ENCODE peak calls at places on chromosomes 11 and 22, in six cellular contexts. H is germinal center, F is heart left ventricle, W is left ventricle myocardium inferior, N is HFF-Myc, D is H54. K is an unnamed sample.

GRCh38 chr22:20283674-20284066 is 15.6 kb upstream of the RTN4R start:
- DNase-seq in N (no peak), F (no peak), H (no peak), D (no peak), W (no peak), K (no peak)

GRCh38 chr22:37904572-37905533 is 1.2 kb upstream of the MICALL1 start:
- DNase-seq in D (peak; percentile 83), H (no peak), F (peak; percentile 41), N (peak; percentile 85), W (peak; percentile 29), K (peak; percentile 27)

GRCh38 chr11:59802639-59803176 is 7.9 kb downstream of the MRPL16 start:
- DNase-seq in N (no peak), D (no peak), W (no peak), F (no peak), H (peak; percentile 36), K (peak; percentile 83)

GRCh38 chr11:132501356-132501755 is 1030.9 kb downstream of the OPCML start:
- DNase-seq in D (no peak), N (no peak), W (no peak), F (no peak), H (no peak), K (no peak)

GRCh38 chr11:126049159-126049558 is 13.5 kb downstream of the CDON start:
- DNase-seq in F (no peak), H (no peak), W (no peak), N (no peak), D (no peak), K (no peak)

GRCh38 chr11:112784323-112785073 is 176.7 kb upstream of the NCAM1 start:
- DNase-seq in F (peak; percentile 91), N (no peak), H (no peak), W (peak; percentile 79), D (no peak), K (no peak)

GRCh38 chr22:47563406-47564157 is 801.1 kb downstream of the TBC1D22A start:
- DNase-seq in F (no peak), D (no peak), W (no peak), H (no peak), N (no peak), K (no peak)

GRCh38 chr11:47899801-47900200 is 51.7 kb upstream of the NUP160 start:
- DNase-seq in H (peak; percentile 81), W (no peak), F (no peak), N (no peak), D (no peak), K (peak; percentile 87)

GRCh38 chr22:44623771-44624510 is 78.1 kb upstream of the PRR5 start:
- DNase-seq in W (no peak), D (peak; percentile 22), N (no peak), F (no peak), H (no peak), K (peak; percentile 61)

GRCh38 chr11:19474954-19475811 is 234.4 kb upstream of the E2F8 start:
- DNase-seq in F (no peak), W (no peak), D (no peak), N (no peak), H (no peak), K (peak; percentile 46)

GRCh38 chr11:46906596-46906995 is 11.8 kb downstream of the LRP4 start:
- DNase-seq in H (no peak), D (no peak), N (no peak), F (no peak), W (no peak), K (no peak)

GRCh38 chr11:102420547-102420946 is 32.0 kb downstream of the TMEM123 start:
- DNase-seq in N (no peak), H (no peak), F (no peak), W (no peak), D (no peak), K (no peak)

GRCh38 chr11:66207816-66208215 is 60.6 kb upstream of the RAB1B start:
- DNase-seq in D (no peak), F (no peak), W (no peak), H (no peak), N (no peak), K (no peak)

GRCh38 chr11:61509058-61510029 is 795 bp downstream of the LRRC10B start:
- DNase-seq in H (peak; percentile 85), N (peak; percentile 33), D (no peak), W (peak; percentile 62), F (peak; percentile 80), K (peak; percentile 88)

GRCh38 chr22:47040486-47041145 is 278.2 kb downstream of the TBC1D22A start:
- DNase-seq in N (no peak), D (no peak), F (no peak), W (no peak), H (no peak), K (no peak)

GRCh38 chr11:116931206-116931953 is 94.0 kb upstream of the APOA1 start:
- DNase-seq in N (no peak), D (no peak), F (peak; percentile 37), H (peak; percentile 24), W (no peak), K (no peak)

GRCh38 chr11:47524200-47524874 is 28.6 kb downstream of the CELF1 start:
- DNase-seq in N (no peak), F (peak; percentile 45), D (no peak), W (peak; percentile 37), H (no peak), K (no peak)

GRCh38 chr11:35798983-35799382 is 136.4 kb downstream of the TRIM44 start:
- DNase-seq in D (no peak), F (no peak), N (no peak), H (no peak), W (no peak), K (no peak)

GRCh38 chr11:64760759-64761417 is 1.1 kb upstream of the PYGM start:
- DNase-seq in H (no peak), W (no peak), N (no peak), F (no peak), D (no peak), K (no peak)

GRCh38 chr22:48664586-48664985 is 1163.1 kb downstream of the BRD1 start:
- DNase-seq in H (no peak), F (no peak), N (no peak), W (no peak), D (no peak), K (no peak)

GRCh38 chr22:45429921-45430775 is 16.7 kb downstream of the RIBC2 start:
- DNase-seq in D (no peak), N (no peak), W (no peak), H (no peak), F (no peak), K (no peak)

GRCh38 chr11:61092280-61092766 is 10.0 kb upstream of the CD5 start:
- DNase-seq in F (no peak), H (peak; percentile 65), W (no peak), N (no peak), D (no peak), K (no peak)

GRCh38 chr11:88478136-88478785 is 140.7 kb upstream of the CTSC start:
- DNase-seq in F (no peak), D (no peak), H (no peak), N (no peak), W (no peak), K (no peak)

GRCh38 chr11:2781413-2782274 is 81.8 kb upstream of the KCNQ1OT1 start:
- DNase-seq in D (no peak), W (peak; percentile 7), F (peak; percentile 22), H (no peak), N (no peak), K (no peak)

GRCh38 chr11:123253909-123254308 is 58.9 kb upstream of the CLMP start:
- DNase-seq in W (no peak), H (no peak), N (no peak), D (no peak), F (no peak), K (no peak)

GRCh38 chr11:34330653-34331052 is 27.2 kb downstream of the ABTB2 start:
- DNase-seq in N (no peak), W (no peak), D (no peak), H (no peak), F (no peak), K (no peak)

GRCh38 chr11:43868852-43869567 is 11.6 kb upstream of the ALKBH3 start:
- DNase-seq in H (no peak), D (peak; percentile 65), W (no peak), F (no peak), N (no peak), K (no peak)

GRCh38 chr11:125192194-125192593 is 27.6 kb downstream of the PKNOX2 start:
- DNase-seq in N (no peak), H (no peak), D (no peak), W (no peak), F (no peak), K (no peak)